ENCODE peak calls at places on chromosomes 3 and 15, in four cellular contexts. V, H, L and A are unnamed samples.
A peak's percentile ranks its signal among the peaks of the same experiment; 100 is the strongest.

GRCh38 chr3:59444293-59444671 is 394.5 kb upstream of the CFAP20DC start:
- DNase-seq in V (no peak), H (no peak), L (no peak), A (no peak)

GRCh38 chr15:67033521-67033920 is 31.9 kb upstream of the SMAD3 start:
- DNase-seq in V (no peak), H (no peak), L (peak; percentile 38), A (no peak)

GRCh38 chr3:193783166-193783896 is 190.3 kb downstream of the OPA1 start:
- DNase-seq in V (no peak), H (no peak), L (no peak), A (no peak)

GRCh38 chr15:65305144-65305758 is 774 bp downstream of the RNU5B-1 start:
- DNase-seq in V (no peak), H (peak; percentile 45), L (peak; percentile 27), A (no peak)

GRCh38 chr3:172646439-172647015 is 64.3 kb downstream of the NCEH1 start:
- DNase-seq in V (no peak), H (no peak), L (peak; percentile 22), A (no peak)

GRCh38 chr15:82046668-82047492 is 1.1 kb upstream of the MEX3B start:
- DNase-seq in V (peak; percentile 76), H (peak; percentile 97), L (peak; percentile 97), A (peak; percentile 95)

GRCh38 chr3:124292329-124292728 is 300.4 kb upstream of the ROPN1 start:
- DNase-seq in V (no peak), H (no peak), L (no peak), A (peak; percentile 26)

GRCh38 chr3:197132916-197133530 is 103.4 kb upstream of the MELTF start:
- DNase-seq in V (no peak), H (no peak), L (no peak), A (no peak)

GRCh38 chr3:146160233-146160963 is 586 bp downstream of the PLOD2 start:
- DNase-seq in V (peak; percentile 57), H (no peak), L (peak; percentile 20), A (peak; percentile 94)

GRCh38 chr3:155001289-155002007 is 78.7 kb upstream of the MME start:
- DNase-seq in V (no peak), H (no peak), L (no peak), A (no peak)

GRCh38 chr15:75454471-75455418 is 3.3 kb upstream of the SIN3A start:
- DNase-seq in V (peak; percentile 26), H (peak; percentile 60), L (peak; percentile 66), A (no peak)

GRCh38 chr15:75453703-75454470 is 2.4 kb upstream of the SIN3A start:
- DNase-seq in V (peak; percentile 100), H (peak; percentile 96), L (peak; percentile 91), A (peak; percentile 92)

GRCh38 chr15:75455982-75456531 is 4.6 kb upstream of the SIN3A start:
- DNase-seq in V (peak; percentile 12), H (peak; percentile 46), L (no peak), A (peak; percentile 67)

GRCh38 chr15:75456710-75457109 is 5.2 kb upstream of the SIN3A start:
- DNase-seq in V (no peak), H (no peak), L (no peak), A (no peak)

DNA sequence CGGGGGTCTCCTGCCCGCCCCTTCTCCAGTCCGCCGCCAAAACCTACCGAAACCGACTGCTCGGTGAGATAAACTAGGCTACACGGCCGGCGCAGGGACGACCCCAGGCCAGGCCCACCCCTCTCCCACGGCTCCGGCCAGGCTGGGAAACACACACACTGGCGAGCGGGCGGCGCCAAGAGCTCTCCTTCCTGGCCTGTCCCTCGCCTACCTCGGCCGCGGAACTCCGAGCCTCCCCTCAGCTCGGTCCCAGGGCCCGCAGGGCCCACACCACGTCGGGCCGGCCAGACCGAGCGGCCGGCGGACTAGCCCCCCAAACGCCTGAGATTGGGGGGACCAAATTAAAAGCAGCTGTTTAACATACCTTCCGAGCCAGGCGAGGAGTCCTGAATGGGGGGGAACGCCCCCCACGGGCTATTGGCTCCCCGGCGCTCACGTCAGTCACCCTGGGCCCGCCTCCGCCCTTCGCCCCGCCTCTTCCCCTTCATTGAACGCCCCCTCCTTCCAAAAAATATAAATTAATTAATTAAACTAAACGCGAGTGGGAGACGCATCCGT is 4.0 kb upstream of the SIN3A start:
- DNase-seq in V (peak; percentile 53), H (peak; percentile 91), L (peak; percentile 90), A (peak; percentile 68)
- TF ChIP-seq JUND in V (no peak), H (no peak), L (no peak), A (no peak)

DNA sequence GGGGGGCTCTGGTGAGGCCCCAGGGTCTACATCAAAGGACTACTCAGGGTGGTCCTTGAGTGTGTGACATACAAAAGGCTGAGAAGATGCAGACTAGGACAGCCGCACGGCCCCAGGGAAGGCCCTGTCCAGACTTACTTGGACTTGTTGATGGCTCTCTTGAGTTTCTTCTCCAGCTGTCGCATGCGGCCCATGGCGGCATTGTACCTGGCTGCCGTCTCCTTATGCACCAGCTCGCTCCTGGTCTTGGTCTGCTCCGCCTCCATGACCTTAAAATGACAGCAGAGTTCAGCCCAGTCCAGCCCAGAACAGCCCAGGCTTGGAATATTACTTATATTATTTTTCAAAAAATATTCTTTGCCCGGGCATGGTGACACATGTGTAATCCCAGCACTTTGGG is 56.0 kb downstream of the CAPN7 start:
- DNase-seq in V (no peak), H (no peak), L (no peak), A (no peak)
- TF ChIP-seq JUND in V (no peak), H (no peak), L (no peak), A (no peak)

GRCh38 chr3:14819671-14820070 is 909 bp downstream of the FGD5 start:
- DNase-seq in V (no peak), H (no peak), L (no peak), A (no peak)

GRCh38 chr3:14821151-14821550 is 2.4 kb downstream of the FGD5 start:
- DNase-seq in V (no peak), H (no peak), L (no peak), A (no peak)

GRCh38 chr3:14818804-14819500 is at the start of gene FGD5:
- DNase-seq in V (no peak), H (no peak), L (no peak), A (no peak)

GRCh38 chr3:14822134-14822533 is 3.4 kb downstream of the FGD5 start:
- DNase-seq in V (no peak), H (no peak), L (no peak), A (no peak)

DNA sequence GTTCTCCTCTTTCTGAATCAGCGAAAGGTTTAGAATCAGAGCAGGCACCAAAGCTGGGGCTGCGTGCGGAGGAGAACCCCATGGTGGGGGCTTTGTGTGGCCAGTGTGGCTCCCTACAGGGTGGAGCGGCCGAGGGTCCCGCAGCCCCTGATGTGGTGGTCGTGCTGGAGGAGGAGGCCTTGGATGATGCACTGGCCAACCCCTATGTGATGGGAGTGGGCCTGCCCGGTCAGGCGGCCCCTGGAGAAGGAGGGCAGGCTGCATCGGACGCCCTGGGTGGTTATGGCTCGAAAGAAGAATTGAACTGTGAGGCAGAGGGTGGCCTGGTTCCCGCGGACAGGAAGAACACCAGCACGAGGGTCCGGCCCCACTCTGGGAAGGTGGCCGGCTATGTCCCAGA is 1.4 kb downstream of the FGD5 start:
- DNase-seq in V (no peak), H (no peak), L (no peak), A (no peak)
- TF ChIP-seq JUND in V (no peak), H (no peak), L (no peak), A (no peak)

DNA sequence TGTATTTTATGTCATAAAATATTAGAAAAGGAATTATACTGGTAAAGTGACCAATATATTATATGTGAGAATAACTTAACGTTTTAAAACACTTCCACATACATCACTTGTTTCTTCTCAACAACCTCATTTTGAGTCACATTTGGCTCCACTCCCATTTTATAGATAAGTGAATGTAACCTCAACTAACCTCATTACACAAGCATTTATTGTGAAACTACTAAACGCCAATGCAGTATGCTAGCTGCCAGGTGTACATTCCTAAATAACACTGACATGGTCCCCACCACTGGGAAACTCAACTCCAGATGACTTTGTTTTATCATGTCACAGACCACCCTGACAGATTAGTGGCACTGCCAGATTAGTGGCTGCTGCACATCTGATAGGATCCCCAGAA is 249.7 kb upstream of the CNTN4 start:
- DNase-seq in V (no peak), H (no peak), L (no peak), A (no peak)
- TF ChIP-seq JUND in V (no peak), H (no peak), L (no peak), A (no peak)

GRCh38 chr15:99558084-99558483 is 7.7 kb upstream of the MEF2A start:
- DNase-seq in V (no peak), H (no peak), L (no peak), A (no peak)
- TF ChIP-seq JUND in V (no peak), H (no peak), L (no peak), A (no peak)

GRCh38 chr15:80418892-80419537 is 14.8 kb downstream of the ARNT2 start:
- DNase-seq in V (peak; percentile 34), H (peak; percentile 41), L (peak; percentile 45), A (peak; percentile 67)
- TF ChIP-seq JUND in V (no peak), H (no peak), L (no peak), A (no peak)

GRCh38 chr3:10560060-10560861 is 54.9 kb upstream of the ATP2B2 start:
- DNase-seq in V (no peak), H (no peak), L (no peak), A (no peak)
- TF ChIP-seq JUND in V (no peak), H (no peak), L (no peak), A (no peak)

GRCh38 chr3:183555541-183556081 is at the start of gene KLHL6:
- DNase-seq in V (no peak), H (peak; percentile 40), L (no peak), A (no peak)
- TF ChIP-seq JUND in V (no peak), H (no peak), L (no peak), A (no peak)